ENCODE peak calls at places on chromosome 20, in four cellular contexts. K is transverse colon, V is lower leg skin, N is prostate gland. S is an unnamed sample.
A peak's percentile ranks its signal among the peaks of the same experiment; 100 is the strongest.

GRCh38 chr20:58829531-58829941 is 21.2 kb downstream of the GNAS-AS1 start:
- DNase-seq in K (no peak), V (no peak), N (peak; percentile 60), S (no peak)

GRCh38 chr20:52217689-52218395 is 26.3 kb upstream of the ZFP64 start:
- DNase-seq in K (no peak), V (no peak), N (no peak), S (no peak)

GRCh38 chr20:13492001-13492480 is 146.7 kb downstream of the TASP1 start:
- DNase-seq in K (no peak), V (peak; percentile 63), N (peak; percentile 25), S (no peak)

GRCh38 chr20:9172908-9173307 is 104.0 kb downstream of the PLCB4 start:
- DNase-seq in K (no peak), V (no peak), N (no peak), S (no peak)

GRCh38 chr20:20955837-20956236 is 150.3 kb downstream of the LINC00237 start:
- DNase-seq in K (no peak), V (no peak), N (no peak), S (no peak)

GRCh38 chr20:32037929-32038328 is 14.1 kb upstream of the HCK start:
- DNase-seq in K (no peak), V (no peak), N (no peak), S (peak; percentile 59)

GRCh38 chr20:30484009-30484748 is 773.3 kb upstream of the DEFB115 start:
- DNase-seq in K (no peak), V (no peak), N (no peak), S (no peak)

GRCh38 chr20:33399924-33400323 is 1.4 kb downstream of the CDK5RAP1 start:
- DNase-seq in K (no peak), V (no peak), N (no peak), S (peak; percentile 31)

GRCh38 chr20:1928154-1928553 is 32.9 kb downstream of the SIRPA start:
- DNase-seq in K (no peak), V (no peak), N (no peak), S (no peak)

GRCh38 chr20:53413188-53413631 is 180.4 kb downstream of the ZNF217 start:
- DNase-seq in K (peak; percentile 70), V (no peak), N (peak; percentile 7), S (no peak)

GRCh38 chr20:14707026-14707680 is 369.7 kb upstream of the FLRT3 start:
- DNase-seq in K (no peak), V (no peak), N (no peak), S (no peak)

GRCh38 chr20:23357767-23358562 is 4.0 kb upstream of the GZF1 start:
- DNase-seq in K (peak; percentile 100), V (peak; percentile 100), N (peak; percentile 100), S (peak; percentile 100)
- TF ChIP-seq POLR2A in K (peak; percentile 85), V (no peak), N (peak; percentile 68), S (peak; percentile 68)

DNA sequence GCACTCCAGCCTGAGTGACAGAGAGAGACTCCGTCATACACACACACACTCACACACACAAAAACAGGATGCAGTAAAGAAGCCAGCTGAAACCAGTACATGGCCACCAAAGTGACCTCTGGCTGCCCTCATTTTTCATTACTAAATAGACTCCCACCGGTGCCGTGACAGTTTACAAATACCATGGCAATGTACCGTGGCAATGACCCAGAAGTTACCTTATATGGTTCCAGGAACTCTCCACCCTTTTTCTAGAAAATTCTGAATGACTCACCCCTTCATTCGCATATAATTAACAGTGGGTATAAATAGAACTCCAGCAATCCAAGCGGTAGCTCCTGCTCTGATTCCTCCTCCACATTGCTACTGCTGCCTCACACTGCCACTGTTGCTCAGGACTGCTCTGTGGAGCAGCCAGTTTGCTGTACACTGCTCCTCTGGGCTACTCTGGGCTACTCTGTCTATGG is 57.7 kb downstream of the SNX5 start:
- DNase-seq in K (no peak), V (peak; percentile 60), N (no peak), S (no peak)
- TF ChIP-seq POLR2A in K (no peak), V (no peak), N (no peak), S (no peak)

DNA sequence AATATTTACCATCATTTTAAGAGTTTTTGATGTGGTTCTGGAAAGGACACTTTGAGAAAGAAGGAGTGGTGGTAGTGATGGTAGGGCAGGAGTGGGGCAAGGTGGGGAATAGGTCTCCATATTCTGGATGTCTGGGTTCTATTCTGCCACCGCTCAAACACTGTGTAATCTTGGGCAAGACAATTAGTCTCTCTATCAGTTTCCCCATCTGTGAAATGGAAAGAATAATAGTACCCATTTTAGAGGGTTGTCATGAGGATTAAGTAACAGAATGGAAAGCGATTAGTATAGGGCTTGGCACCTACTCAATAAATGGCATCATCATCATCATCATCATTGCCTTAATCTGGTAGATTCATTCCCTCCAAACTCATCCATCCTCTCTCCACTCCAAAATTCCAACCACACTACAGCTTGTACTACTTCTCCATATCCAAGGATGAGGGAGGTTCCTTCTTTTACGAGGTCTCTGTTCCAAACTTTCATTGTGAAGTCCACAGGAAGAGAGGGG is 982 bp upstream of the GGT7 start:
- DNase-seq in K (no peak), V (no peak), N (no peak), S (no peak)
- TF ChIP-seq POLR2A in K (no peak), V (no peak), N (no peak), S (no peak)

GRCh38 chr20:45452238-45452637 is 17.3 kb upstream of the WFDC2 start:
- DNase-seq in K (no peak), V (no peak), N (no peak), S (no peak)

GRCh38 chr20:45450097-45450818 is 19.3 kb upstream of the WFDC2 start:
- DNase-seq in K (peak; percentile 23), V (no peak), N (no peak), S (peak; percentile 94)

GRCh38 chr20:45445805-45446562 is 23.6 kb upstream of the WFDC2 start:
- DNase-seq in K (peak; percentile 57), V (no peak), N (no peak), S (peak; percentile 50)

GRCh38 chr20:45449528-45449927 is 20.0 kb upstream of the WFDC2 start:
- DNase-seq in K (peak; percentile 32), V (no peak), N (no peak), S (no peak)

GRCh38 chr20:45448250-45448649 is 21.3 kb upstream of the WFDC2 start:
- DNase-seq in K (no peak), V (no peak), N (no peak), S (no peak)
- TF ChIP-seq POLR2A in K (no peak), V (no peak), N (no peak), S (no peak)